ENCODE peak calls at places on chromosomes 16 and 17, in seven cellular contexts. J, H, W, I, S, M and P are unnamed samples. For H3K4me1, the result is how much of the 10 kb centered on the place peaks cover.

GRCh38 chr17:43327421-43327820 is 71.4 kb upstream of the ARL4D start:
- DNase-seq in S (no peak), H (no peak), W (no peak), I (no peak), J (no peak), M (peak), P (no peak)

GRCh38 chr17:56661906-56662305 is 68.4 kb downstream of the NOG start:
- DNase-seq in H (no peak), I (no peak), S (no peak), W (no peak), J (no peak), M (no peak), P (no peak)

GRCh38 chr16:11672206-11673090 is 4.2 kb downstream of the SNN start:
- DNase-seq in J (no peak), I (no peak), H (peak), S (no peak), W (no peak), M (no peak), P (no peak)

GRCh38 chr16:66324785-66325184 is 41.7 kb upstream of the CDH5 start:
- DNase-seq in I (no peak), H (no peak), J (peak), M (peak), S (no peak), W (no peak), P (no peak)

GRCh38 chr16:57277586-57277985 is 6.9 kb downstream of the PLLP start:
- DNase-seq in I (no peak), H (peak), W (no peak), M (peak), S (no peak), J (no peak), P (no peak)

GRCh38 chr17:44187131-44187899 is 543 bp downstream of the TMUB2 start:
- DNase-seq in M (peak), J (no peak), S (no peak), I (no peak), W (no peak), H (no peak), P (no peak)

GRCh38 chr17:19237389-19238166 is 412 bp downstream of the EPN2 start:
- DNase-seq in W (peak), H (peak), M (peak), J (peak), S (no peak), I (peak), P (no peak)

GRCh38 chr16:21277045-21277926 is 804 bp downstream of the CRYM start:
- DNase-seq in S (no peak), H (no peak), W (peak), M (no peak), J (no peak), I (no peak), P (no peak)

GRCh38 chr16:17518441-17518840 is 47.7 kb upstream of the XYLT1 start:
- DNase-seq in I (no peak), M (peak), S (no peak), W (no peak), H (no peak), J (no peak), P (no peak)

GRCh38 chr17:19494961-19495806 is 38.5 kb upstream of the SLC47A1 start:
- DNase-seq in I (no peak), M (no peak), H (no peak), S (peak), J (no peak), W (no peak), P (no peak)

GRCh38 chr16:27945233-27945975 is 118.1 kb downstream of the GSG1L start:
- DNase-seq in S (no peak), W (no peak), H (no peak), M (no peak), I (no peak), J (no peak), P (no peak)

GRCh38 chr17:32820440-32820839 is 56.5 kb downstream of the MYO1D start:
- DNase-seq in W (no peak), H (no peak), I (no peak), M (no peak), J (no peak), S (no peak), P (no peak)

GRCh38 chr16:82175627-82176026 is 5.6 kb upstream of the MPHOSPH6 start:
- DNase-seq in J (no peak), I (no peak), S (no peak), W (no peak), H (no peak), M (no peak), P (no peak)

GRCh38 chr17:42521036-42521435 is 15.0 kb upstream of the NAGLU start:
- DNase-seq in J (no peak), M (peak), I (no peak), W (no peak), S (no peak), H (no peak), P (no peak)

GRCh38 chr16:78177927-78178326 is 78.5 kb downstream of the WWOX start:
- DNase-seq in J (no peak), M (no peak), H (no peak), W (no peak), I (no peak), S (no peak), P (no peak)

GRCh38 chr17:43740541-43740940 is 18.1 kb downstream of the SOST start:
- DNase-seq in M (peak), S (no peak), H (no peak), W (no peak), J (no peak), I (no peak), P (no peak)

GRCh38 chr17:51590071-51590470 is 329.7 kb downstream of the UTP18 start:
- DNase-seq in W (no peak), I (no peak), J (peak), S (no peak), M (no peak), H (no peak), P (peak)

GRCh38 chr17:48470388-48471034 is 40.5 kb upstream of the SKAP1 start:
- DNase-seq in H (no peak), I (no peak), M (peak), W (no peak), J (no peak), S (no peak), P (no peak)

GRCh38 chr16:84042879-84043485 is 387 bp upstream of the SLC38A8 start:
- DNase-seq in W (no peak), J (no peak), H (no peak), M (no peak), I (no peak), S (no peak), P (no peak)

GRCh38 chr17:78879679-78880186 is 23.3 kb downstream of the CEP295NL start:
- DNase-seq in I (peak), S (peak), H (peak), W (peak), M (peak), J (no peak), P (peak)

GRCh38 chr17:59439261-59439660 is 107.8 kb downstream of the YPEL2 start:
- DNase-seq in J (no peak), H (no peak), S (no peak), I (no peak), W (no peak), M (no peak), P (no peak)

GRCh38 chr17:18953231-18953728 is 1.3 kb downstream of the SLC5A10 start:
- DNase-seq in I (no peak), M (no peak), S (no peak), W (no peak), H (no peak), J (no peak), P (no peak)

GRCh38 chr17:43709210-43709609 is 47.5 kb upstream of the MEOX1 start:
- DNase-seq in J (no peak), S (no peak), I (no peak), H (no peak), W (no peak), M (no peak), P (no peak)

GRCh38 chr16:27690604-27691003 is 140.7 kb downstream of the KATNIP start:
- DNase-seq in J (no peak), M (peak), S (no peak), H (peak), W (no peak), I (no peak), P (no peak)

DNA sequence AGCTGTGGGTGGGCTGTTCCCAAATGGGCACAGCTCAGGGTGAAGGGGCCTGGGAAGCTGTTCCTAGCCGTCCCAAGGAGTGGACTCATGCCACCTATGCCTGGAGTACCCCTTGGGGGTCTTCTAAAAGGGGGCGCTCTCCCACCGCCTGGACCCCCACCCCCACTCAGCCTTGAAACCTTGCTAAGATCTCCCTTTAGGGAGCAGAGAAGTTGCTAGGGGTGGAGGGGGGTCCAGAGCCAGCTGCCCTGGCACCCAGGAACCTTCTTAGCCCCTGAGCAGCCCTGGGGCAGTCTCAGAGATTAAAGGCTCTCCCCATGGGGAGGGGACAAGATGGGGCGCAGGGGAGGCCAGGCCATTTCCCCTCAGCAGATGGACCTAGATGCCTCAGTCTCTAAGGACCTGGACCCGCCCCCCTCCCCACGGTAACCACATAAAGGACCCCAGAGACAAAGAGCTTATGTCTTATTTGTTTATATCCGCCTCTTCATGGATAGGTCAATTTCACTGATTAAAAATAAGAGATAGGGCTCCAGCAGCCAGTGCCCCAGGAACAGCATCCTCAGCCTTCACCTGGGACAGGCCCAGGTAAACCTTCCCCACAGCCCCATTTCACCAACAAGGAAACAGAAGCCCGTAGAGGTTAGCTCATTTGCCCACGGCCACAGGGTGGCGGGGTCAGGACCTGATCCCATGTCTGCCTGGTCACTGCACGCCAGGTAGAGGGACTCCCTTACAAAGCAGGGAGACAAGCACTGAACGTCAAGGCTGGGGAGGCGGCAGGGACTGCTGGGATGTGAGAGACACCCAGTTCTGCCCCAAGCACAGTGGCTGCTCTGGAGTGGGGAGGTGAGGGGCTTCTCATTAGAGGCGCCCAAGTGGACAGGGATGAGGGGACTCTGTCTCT is 3.4 kb downstream of the MTSS2 start:
- DNase-seq in W (peak), S (no peak), I (no peak), M (no peak), H (no peak), J (no peak), P (peak)
- H3K4me1 ChIP-seq in W (half or more), S (under half), I (under half), M (under half), H (under half), J (under half), P (under half)

GRCh38 chr17:28682655-28683054 is 20.6 kb downstream of the SUPT6H start:
- DNase-seq in J (no peak), M (no peak), S (no peak), H (no peak), I (no peak), W (no peak), P (no peak)
- H3K4me1 ChIP-seq in J (under half), M (under half), S (under half), H (under half), I (under half), W (under half), P (under half)

GRCh38 chr17:70336411-70336810 is 167.1 kb downstream of the KCNJ2 start:
- DNase-seq in H (no peak), S (no peak), I (no peak), W (no peak), M (no peak), J (no peak), P (no peak)
- H3K4me1 ChIP-seq in H (under half), S (under half), I (under half), W (under half), M (under half), J (under half), P (under half)

GRCh38 chr17:40547079-40547784 is 18.0 kb downstream of the CCR7 start:
- DNase-seq in H (peak), I (peak), S (peak), J (no peak), W (no peak), M (no peak), P (no peak)

GRCh38 chr17:40548982-40549680 is 16.1 kb downstream of the CCR7 start:
- DNase-seq in J (peak), I (peak), W (no peak), H (peak), M (peak), S (peak), P (peak)

GRCh38 chr17:40550608-40551007 is 14.7 kb downstream of the CCR7 start:
- DNase-seq in I (peak), W (peak), H (peak), J (peak), M (peak), S (peak), P (no peak)

GRCh38 chr17:40547785-40548478 is 17.3 kb downstream of the CCR7 start:
- DNase-seq in I (no peak), S (no peak), H (no peak), W (no peak), M (no peak), J (no peak), P (no peak)

GRCh38 chr17:40548491-40548981 is 16.7 kb downstream of the CCR7 start:
- DNase-seq in H (no peak), W (no peak), M (no peak), I (no peak), S (no peak), J (no peak), P (peak)
- H3K4me1 ChIP-seq in H (under half), W (half or more), M (half or more), I (under half), S (under half), J (under half), P (under half)